ENCODE peak calls at places on chromosome 10, in five cellular contexts. One of them, this sample, is unnamed. For H3K27me3, the result is how much of the 10 kb centered on the place peaks cover.

GRCh38 chr10:97648557-97649404 is 8.3 kb downstream of the PI4K2A start:
- DNase-seq in thoracic aorta: no peak
- DNase-seq in psoas muscle: no peak
- DNase-seq in heart right ventricle: peak
- DNase-seq in tibial artery: no peak
- DNase-seq in this sample: peak

GRCh38 chr10:43374194-43374593 is 2.8 kb downstream of the FXYD4 start:
- DNase-seq in heart right ventricle: no peak
- DNase-seq in tibial artery: no peak
- DNase-seq in thoracic aorta: no peak
- DNase-seq in psoas muscle: no peak
- DNase-seq in this sample: no peak

GRCh38 chr10:44132361-44133289 is 252.3 kb downstream of the CXCL12 start:
- DNase-seq in heart right ventricle: no peak
- DNase-seq in thoracic aorta: no peak
- DNase-seq in tibial artery: peak
- DNase-seq in psoas muscle: peak
- DNase-seq in this sample: no peak

GRCh38 chr10:99433378-99434020 is 3.1 kb upstream of the GOT1 start:
- DNase-seq in psoas muscle: no peak
- DNase-seq in thoracic aorta: no peak
- DNase-seq in tibial artery: no peak
- DNase-seq in heart right ventricle: no peak
- DNase-seq in this sample: no peak

GRCh38 chr10:124743188-124744046 is 761 bp downstream of the FAM53B start:
- DNase-seq in thoracic aorta: no peak
- DNase-seq in heart right ventricle: no peak
- DNase-seq in tibial artery: no peak
- DNase-seq in psoas muscle: peak
- DNase-seq in this sample: peak

GRCh38 chr10:3685385-3685784 is 99.6 kb downstream of the KLF6 start:
- DNase-seq in psoas muscle: no peak
- DNase-seq in heart right ventricle: no peak
- DNase-seq in thoracic aorta: no peak
- DNase-seq in tibial artery: no peak
- DNase-seq in this sample: no peak

GRCh38 chr10:11424456-11425287 is 186.8 kb downstream of the USP6NL start:
- DNase-seq in heart right ventricle: peak
- DNase-seq in psoas muscle: peak
- DNase-seq in tibial artery: no peak
- DNase-seq in thoracic aorta: no peak
- DNase-seq in this sample: peak

GRCh38 chr10:89003344-89003743 is 12.7 kb downstream of the FAS start:
- DNase-seq in psoas muscle: no peak
- DNase-seq in thoracic aorta: no peak
- DNase-seq in heart right ventricle: no peak
- DNase-seq in tibial artery: no peak
- DNase-seq in this sample: no peak

GRCh38 chr10:10403762-10404161 is 613.9 kb upstream of the CELF2 start:
- DNase-seq in tibial artery: no peak
- DNase-seq in psoas muscle: no peak
- DNase-seq in thoracic aorta: no peak
- DNase-seq in heart right ventricle: no peak
- DNase-seq in this sample: no peak

GRCh38 chr10:69952801-69953200 is 99.8 kb upstream of the MACROH2A2 start:
- DNase-seq in psoas muscle: no peak
- DNase-seq in heart right ventricle: no peak
- DNase-seq in thoracic aorta: no peak
- DNase-seq in tibial artery: no peak
- DNase-seq in this sample: no peak

GRCh38 chr10:84375011-84375410 is 46.6 kb downstream of the CCSER2 start:
- DNase-seq in thoracic aorta: no peak
- DNase-seq in heart right ventricle: peak
- DNase-seq in psoas muscle: no peak
- DNase-seq in tibial artery: no peak
- DNase-seq in this sample: peak

GRCh38 chr10:70518695-70519094 is 40.1 kb downstream of the PALD1 start:
- DNase-seq in tibial artery: no peak
- DNase-seq in heart right ventricle: no peak
- DNase-seq in thoracic aorta: no peak
- DNase-seq in psoas muscle: no peak
- DNase-seq in this sample: peak

GRCh38 chr10:44182909-44183308 is 202.0 kb downstream of the CXCL12 start:
- DNase-seq in psoas muscle: no peak
- DNase-seq in thoracic aorta: no peak
- DNase-seq in heart right ventricle: no peak
- DNase-seq in tibial artery: no peak
- DNase-seq in this sample: no peak

GRCh38 chr10:17669185-17669872 is 25.4 kb downstream of the STAM start:
- DNase-seq in psoas muscle: no peak
- DNase-seq in heart right ventricle: no peak
- DNase-seq in thoracic aorta: no peak
- DNase-seq in tibial artery: no peak
- DNase-seq in this sample: no peak

GRCh38 chr10:15440204-15440711 is 69.2 kb upstream of the FAM171A1 start:
- DNase-seq in thoracic aorta: peak
- DNase-seq in heart right ventricle: no peak
- DNase-seq in tibial artery: no peak
- DNase-seq in psoas muscle: no peak
- DNase-seq in this sample: no peak

GRCh38 chr10:61592581-61592980 is 70.1 kb upstream of the CABCOCO1 start:
- DNase-seq in thoracic aorta: no peak
- DNase-seq in tibial artery: no peak
- DNase-seq in psoas muscle: no peak
- DNase-seq in heart right ventricle: no peak
- DNase-seq in this sample: peak

GRCh38 chr10:36802523-36803153 is 322.8 kb upstream of the ANKRD30A start:
- DNase-seq in thoracic aorta: no peak
- DNase-seq in tibial artery: no peak
- DNase-seq in heart right ventricle: peak
- DNase-seq in psoas muscle: no peak
- DNase-seq in this sample: no peak

GRCh38 chr10:75466886-75467285 is 35.5 kb downstream of the LRMDA start:
- DNase-seq in thoracic aorta: no peak
- DNase-seq in tibial artery: no peak
- DNase-seq in heart right ventricle: no peak
- DNase-seq in psoas muscle: peak
- DNase-seq in this sample: no peak

GRCh38 chr10:127142141-127142540 is 54.2 kb downstream of the INSYN2A start:
- DNase-seq in thoracic aorta: no peak
- DNase-seq in tibial artery: no peak
- DNase-seq in psoas muscle: no peak
- DNase-seq in heart right ventricle: no peak
- DNase-seq in this sample: no peak

GRCh38 chr10:73857446-73857845 is 16.9 kb downstream of the CAMK2G start:
- DNase-seq in thoracic aorta: no peak
- DNase-seq in tibial artery: no peak
- DNase-seq in heart right ventricle: no peak
- DNase-seq in psoas muscle: no peak
- DNase-seq in this sample: peak

GRCh38 chr10:53209941-53210611 is 437.5 kb upstream of the MBL2 start:
- DNase-seq in tibial artery: no peak
- DNase-seq in psoas muscle: no peak
- DNase-seq in heart right ventricle: no peak
- DNase-seq in thoracic aorta: no peak
- DNase-seq in this sample: no peak

GRCh38 chr10:91210014-91210413 is 10.4 kb upstream of the PCGF5 start:
- DNase-seq in thoracic aorta: no peak
- DNase-seq in tibial artery: no peak
- DNase-seq in psoas muscle: no peak
- DNase-seq in heart right ventricle: no peak
- DNase-seq in this sample: no peak

GRCh38 chr10:102994551-102995295 is 76.6 kb downstream of the CNNM2 start:
- DNase-seq in psoas muscle: no peak
- DNase-seq in thoracic aorta: no peak
- DNase-seq in heart right ventricle: no peak
- DNase-seq in tibial artery: no peak
- DNase-seq in this sample: no peak

GRCh38 chr10:95388539-95388938 is 97.7 kb upstream of the PDLIM1 start:
- DNase-seq in psoas muscle: no peak
- DNase-seq in heart right ventricle: no peak
- DNase-seq in tibial artery: peak
- DNase-seq in thoracic aorta: no peak
- DNase-seq in this sample: no peak

DNA sequence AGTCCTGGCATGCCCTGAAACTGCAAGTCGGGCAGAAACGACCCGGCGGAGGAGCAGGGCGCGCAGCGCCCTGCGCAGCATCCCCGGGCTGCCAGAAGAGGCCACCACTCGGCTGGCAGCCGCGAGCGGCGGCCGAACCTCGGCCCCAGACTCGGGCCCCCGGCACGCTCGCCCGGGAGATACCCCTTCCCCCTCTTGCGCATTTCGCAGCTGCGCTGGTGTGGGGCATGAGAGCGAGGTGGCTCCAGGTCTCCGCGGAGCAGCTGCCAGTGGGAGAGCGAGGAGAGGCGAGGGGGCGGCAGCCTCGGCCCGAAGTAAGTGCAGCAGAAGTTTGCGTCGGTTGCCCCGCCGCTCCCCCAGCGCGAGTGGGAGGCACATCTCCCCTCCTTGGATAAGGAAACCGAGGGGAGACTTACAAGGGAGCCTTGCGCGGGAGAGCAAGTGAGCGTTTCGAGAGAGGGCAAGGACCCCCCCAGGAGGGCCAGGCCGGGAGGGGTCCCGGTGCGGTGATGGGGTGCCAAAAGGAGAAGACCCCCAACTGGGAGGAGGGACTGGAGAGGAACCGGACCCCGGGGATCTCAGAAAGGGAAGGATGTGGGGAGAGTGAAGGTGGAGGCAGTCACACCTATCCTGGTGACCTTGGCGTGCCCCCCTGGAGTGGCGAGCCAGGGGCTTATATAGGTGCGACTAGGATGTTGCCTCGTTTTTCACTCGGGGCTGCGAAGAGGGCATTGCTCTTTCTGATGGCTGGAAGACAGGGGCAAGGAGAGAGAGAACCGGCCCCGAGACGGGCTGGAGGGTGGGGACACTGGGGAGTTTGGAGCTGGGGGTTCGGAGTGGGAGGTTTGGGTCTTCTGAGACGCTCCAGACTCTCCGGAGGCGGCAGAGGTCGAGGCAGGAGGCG is 256.3 kb downstream of the OTUD1 start:
- DNase-seq in thoracic aorta: no peak
- DNase-seq in psoas muscle: no peak
- DNase-seq in heart right ventricle: no peak
- DNase-seq in tibial artery: no peak
- DNase-seq in this sample: no peak
- H3K27me3 ChIP-seq in thoracic aorta: under half
- H3K27me3 ChIP-seq in psoas muscle: under half
- H3K27me3 ChIP-seq in heart right ventricle: under half
- H3K27me3 ChIP-seq in tibial artery: under half
- H3K27me3 ChIP-seq in this sample: under half

DNA sequence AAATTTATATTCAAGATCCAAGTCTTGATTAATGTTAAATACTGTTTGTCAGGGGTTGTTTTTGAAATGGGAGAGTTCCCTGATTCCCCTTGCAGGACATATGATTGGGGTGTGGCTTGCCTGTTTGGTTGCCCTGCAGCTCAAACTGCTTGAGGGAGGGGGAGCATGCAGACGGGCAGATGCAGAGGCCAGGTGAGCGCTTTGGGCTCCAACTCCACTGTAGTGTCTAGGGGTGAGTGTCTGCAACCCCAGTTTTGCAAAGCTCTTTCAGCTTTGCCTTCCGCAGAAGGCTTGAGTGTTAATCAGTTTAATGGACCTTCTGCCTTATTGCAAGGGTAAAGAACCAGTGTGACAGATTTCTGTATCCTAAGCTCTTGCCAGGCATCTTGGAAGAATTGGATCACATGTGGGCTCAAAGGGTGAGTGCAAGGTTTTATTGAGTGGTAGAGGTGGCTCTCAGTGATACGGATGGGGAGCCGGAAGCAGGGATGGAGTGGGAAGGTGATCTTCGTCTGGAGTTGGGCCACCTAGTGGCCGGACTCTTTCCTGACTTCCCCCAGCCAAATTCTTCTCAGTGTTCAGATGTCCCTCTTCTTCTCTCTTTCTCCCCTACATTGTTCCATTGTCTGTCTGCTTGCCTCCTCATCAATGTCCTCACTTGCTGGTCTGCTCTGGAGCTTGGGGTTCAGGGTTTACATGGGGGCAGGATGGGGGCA is 479.7 kb downstream of the ATRNL1 start:
- DNase-seq in tibial artery: no peak
- DNase-seq in heart right ventricle: no peak
- DNase-seq in thoracic aorta: no peak
- DNase-seq in psoas muscle: no peak
- DNase-seq in this sample: no peak
- TF ChIP-seq CTCF in tibial artery: no peak
- TF ChIP-seq CTCF in heart right ventricle: no peak
- TF ChIP-seq CTCF in thoracic aorta: no peak
- TF ChIP-seq CTCF in psoas muscle: no peak
- TF ChIP-seq CTCF in this sample: peak

GRCh38 chr10:1732501-1733123 is 4.7 kb downstream of the ADARB2 start:
- DNase-seq in thoracic aorta: no peak
- DNase-seq in heart right ventricle: no peak
- DNase-seq in tibial artery: no peak
- DNase-seq in psoas muscle: no peak
- DNase-seq in this sample: no peak

GRCh38 chr10:1734288-1734687 is 3.0 kb downstream of the ADARB2 start:
- DNase-seq in tibial artery: no peak
- DNase-seq in heart right ventricle: no peak
- DNase-seq in thoracic aorta: no peak
- DNase-seq in psoas muscle: no peak
- DNase-seq in this sample: no peak

GRCh38 chr10:1735562-1735961 is 1.8 kb downstream of the ADARB2 start:
- DNase-seq in psoas muscle: no peak
- DNase-seq in thoracic aorta: no peak
- DNase-seq in tibial artery: no peak
- DNase-seq in heart right ventricle: no peak
- DNase-seq in this sample: no peak

GRCh38 chr10:1731592-1731991 is 5.7 kb downstream of the ADARB2 start:
- DNase-seq in thoracic aorta: no peak
- DNase-seq in tibial artery: no peak
- DNase-seq in psoas muscle: no peak
- DNase-seq in heart right ventricle: no peak
- DNase-seq in this sample: no peak

GRCh38 chr10:1733720-1734119 is 3.6 kb downstream of the ADARB2 start:
- DNase-seq in thoracic aorta: no peak
- DNase-seq in tibial artery: no peak
- DNase-seq in heart right ventricle: no peak
- DNase-seq in psoas muscle: no peak
- DNase-seq in this sample: no peak
- H3K27me3 ChIP-seq in thoracic aorta: under half
- H3K27me3 ChIP-seq in tibial artery: under half
- H3K27me3 ChIP-seq in heart right ventricle: half or more
- H3K27me3 ChIP-seq in psoas muscle: under half
- H3K27me3 ChIP-seq in this sample: under half

DNA sequence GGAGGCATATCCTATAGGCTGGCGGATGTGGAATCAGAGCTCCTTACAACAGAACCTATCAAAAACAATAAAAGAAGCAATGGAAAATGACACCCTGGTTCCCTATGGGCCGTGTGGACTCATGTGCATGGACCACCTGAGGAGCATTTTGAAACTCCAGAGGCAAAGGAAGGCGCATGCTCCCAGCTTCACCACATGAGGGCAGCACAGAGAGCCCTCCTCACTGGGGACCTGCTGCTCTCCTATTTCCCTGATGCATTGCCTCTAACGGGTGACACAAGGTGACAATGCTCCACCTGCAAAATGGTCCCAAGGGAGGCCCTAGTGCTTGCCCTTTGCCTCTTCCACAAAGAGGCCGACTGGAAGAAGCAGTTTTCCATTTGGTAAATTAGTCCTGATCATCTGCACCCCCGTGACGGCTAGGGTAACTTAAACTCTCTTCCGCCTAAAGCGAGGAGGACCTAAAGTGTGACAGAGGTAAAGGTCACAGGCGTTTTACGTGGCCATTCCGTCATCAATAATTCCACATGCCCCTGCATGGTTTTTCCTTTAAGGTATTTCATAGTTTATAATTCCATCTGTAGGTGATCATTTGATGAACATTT is 67.7 kb downstream of the GPAM start:
- DNase-seq in heart right ventricle: no peak
- DNase-seq in psoas muscle: no peak
- DNase-seq in tibial artery: no peak
- DNase-seq in thoracic aorta: no peak
- DNase-seq in this sample: peak
- TF ChIP-seq CTCF in heart right ventricle: peak
- TF ChIP-seq CTCF in psoas muscle: peak
- TF ChIP-seq CTCF in tibial artery: peak
- TF ChIP-seq CTCF in thoracic aorta: peak
- TF ChIP-seq CTCF in this sample: peak